ENCODE peak calls at places on chromosomes 4 and X, in five cellular contexts. H is tibial nerve, Z is fibroblast of lung, C is heart right ventricle, W is heart left ventricle. B is an unnamed sample.

GRCh38 chrX:86696951-86697350 is 548.7 kb downstream of the DACH2 start:
- DNase-seq in H (no peak), Z (no peak), C (no peak), W (no peak), B (no peak)

GRCh38 chr4:93285346-93285745 is 543.2 kb upstream of the ATOH1 start:
- DNase-seq in H (no peak), Z (no peak), C (no peak), W (no peak), B (no peak)

GRCh38 chr4:4759883-4760282 is 99.6 kb upstream of the MSX1 start:
- DNase-seq in H (no peak), Z (no peak), C (no peak), W (no peak), B (no peak)

GRCh38 chrX:145821291-145821897 is 3.8 kb downstream of the SLITRK2 start:
- DNase-seq in H (no peak), Z (no peak), C (no peak), W (no peak), B (no peak)

GRCh38 chr4:162201673-162202072 is 37.9 kb upstream of the FSTL5 start:
- DNase-seq in H (no peak), Z (peak; percentile 85), C (no peak), W (no peak), B (no peak)

GRCh38 chr4:141133146-141134006 is at the start of gene RNF150:
- DNase-seq in H (peak; percentile 85), Z (peak; percentile 92), C (peak; percentile 84), W (peak; percentile 79), B (peak; percentile 83)

GRCh38 chrX:48794993-48795501 is 6.8 kb upstream of the HDAC6 start:
- DNase-seq in H (no peak), Z (peak; percentile 68), C (no peak), W (no peak), B (no peak)

GRCh38 chr4:15779336-15779735 is 1.2 kb downstream of the CD38 start:
- DNase-seq in H (peak; percentile 72), Z (peak; percentile 59), C (peak; percentile 58), W (peak; percentile 52), B (no peak)

GRCh38 chr4:7361256-7361655 is 73.5 kb downstream of the PSAPL1 start:
- DNase-seq in H (no peak), Z (no peak), C (peak; percentile 39), W (peak; percentile 33), B (no peak)

GRCh38 chrX:1546601-1547275 is 9.8 kb upstream of the P2RY8 start:
- DNase-seq in H (no peak), Z (no peak), C (peak; percentile 68), W (peak; percentile 66), B (no peak)
- H3K27ac ChIP-seq in H (no peak overlapping the region), Z (no peak overlapping the region), C (peak overlapping the region; percentile 78), W (peak overlapping the region; percentile 62), B (no peak overlapping the region)

GRCh38 chr4:147616849-147617172 is 386 bp upstream of the TMEM184C start:
- DNase-seq in H (no peak), Z (no peak), C (no peak), W (no peak), B (no peak)
- H3K4me3 ChIP-seq in H (peak overlapping the region; percentile 81), Z (peak overlapping the region; percentile 99), C (peak overlapping the region; percentile 66), W (peak overlapping the region; percentile 60), B (peak overlapping the region; percentile 88)

DNA sequence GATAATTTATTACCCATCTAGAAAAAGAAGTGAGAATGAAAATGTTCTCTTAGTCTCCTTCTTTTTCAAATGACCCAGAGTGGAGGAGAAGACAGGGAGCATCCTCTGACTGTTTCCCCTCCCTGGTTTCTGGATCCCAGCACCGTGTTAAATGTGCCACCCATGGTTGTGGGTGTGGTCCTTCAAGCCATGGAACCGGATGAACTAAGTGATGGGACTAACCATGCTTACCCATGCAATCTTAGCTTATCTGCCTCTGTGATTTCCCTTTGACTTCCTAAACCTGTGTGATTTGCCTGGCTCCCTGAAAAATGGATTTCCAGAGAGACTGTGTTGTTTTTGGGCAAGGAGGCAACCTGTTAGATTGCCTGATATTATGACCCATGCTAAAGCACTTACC is 437.1 kb downstream of the MAGEB5 start:
- DNase-seq in H (no peak), Z (no peak), C (no peak), W (no peak), B (no peak)
- H3K4me1 ChIP-seq in H (no peaks in the 10 kb centered on the region), Z (no peaks in the 10 kb centered on the region), C (no peaks in the 10 kb centered on the region), W (no peaks in the 10 kb centered on the region), B (no peaks in the 10 kb centered on the region)

DNA sequence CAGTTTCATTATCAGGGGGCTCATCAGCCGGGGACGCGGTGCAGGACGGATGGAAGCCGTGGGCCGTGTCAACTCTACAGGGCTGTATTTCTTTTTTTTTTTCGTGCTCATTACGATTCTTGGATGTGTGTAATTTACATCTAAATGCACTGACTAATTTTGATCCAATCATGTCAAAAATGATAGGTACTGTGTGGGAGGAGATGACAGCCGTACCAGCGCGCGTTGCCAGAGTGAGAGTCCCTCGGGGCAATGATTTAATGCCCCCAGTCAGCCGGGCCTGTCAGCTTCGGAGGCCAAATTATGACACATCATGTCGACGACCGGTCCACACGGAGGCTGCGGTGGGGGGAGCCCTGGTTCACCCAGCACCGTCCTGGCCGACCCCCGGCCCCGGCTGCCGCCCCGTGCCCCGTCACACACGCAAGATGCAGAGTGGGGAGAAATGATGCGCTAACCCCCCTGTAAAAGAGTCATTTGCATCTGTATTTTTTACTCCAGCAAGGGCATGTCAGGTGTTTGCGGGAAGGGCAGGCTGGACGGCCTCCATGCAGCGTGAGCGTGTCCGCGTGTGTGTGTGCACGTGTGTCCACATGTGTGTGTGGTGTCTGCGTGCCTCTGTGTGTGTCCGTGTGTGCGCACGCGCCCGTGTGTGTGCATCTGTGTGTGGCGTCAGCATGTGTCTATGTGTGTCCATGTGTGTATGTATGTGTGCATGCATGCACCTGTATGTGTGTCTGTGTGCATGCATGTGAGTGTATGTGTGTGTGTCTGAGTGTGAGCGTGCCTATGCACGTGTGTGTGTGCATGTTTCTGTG is 74.3 kb upstream of the PPP2R3B start:
- DNase-seq in H (no peak), Z (no peak), C (no peak), W (no peak), B (no peak)
- H3K27ac ChIP-seq in H (no peak overlapping the region), Z (no peak overlapping the region), C (no peak overlapping the region), W (no peak overlapping the region), B (no peak overlapping the region)

DNA sequence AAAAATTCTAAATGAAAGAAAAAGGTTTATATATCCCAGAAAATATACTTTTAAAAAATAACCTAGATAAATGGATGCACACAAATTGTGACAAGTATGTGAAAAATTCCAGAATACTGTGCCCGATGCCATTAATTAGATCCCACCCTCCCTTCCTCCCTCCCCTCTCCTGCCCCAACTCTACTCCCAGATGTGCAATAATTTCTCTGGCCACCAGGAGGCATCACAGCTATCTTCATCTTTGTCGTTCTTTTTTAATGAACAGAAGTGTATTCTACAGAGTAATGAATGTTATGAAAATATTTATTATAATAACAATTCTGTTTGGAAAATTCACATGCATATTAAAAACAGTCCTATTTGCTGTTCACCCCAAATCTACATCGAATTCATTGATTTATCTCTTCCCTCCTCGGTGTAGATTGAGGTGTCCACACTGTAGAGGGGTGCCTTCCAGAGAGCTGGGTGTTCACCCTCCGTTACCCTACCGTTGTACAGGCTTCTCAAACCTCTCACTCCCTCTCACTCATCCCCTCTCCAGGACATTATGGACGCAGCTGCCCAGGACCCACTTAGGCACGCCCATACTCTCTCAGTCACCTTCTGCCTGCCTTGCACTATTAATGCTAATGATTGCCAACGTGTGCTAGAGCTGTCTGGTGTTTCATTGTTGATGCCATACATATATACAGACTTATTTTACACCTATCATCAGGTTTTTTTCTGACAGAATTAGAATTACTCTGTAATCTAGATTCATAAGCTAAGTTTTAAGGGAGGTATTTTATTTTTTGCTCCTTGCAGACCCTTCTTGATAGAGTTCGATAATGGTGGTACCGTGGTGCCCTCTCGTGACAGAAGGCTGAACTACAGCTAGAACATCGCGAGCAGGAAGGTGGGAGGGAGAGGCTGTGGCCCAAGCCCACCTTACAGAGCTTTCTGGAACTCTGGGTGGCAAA is 14.1 kb downstream of the RAB40AL start:
- DNase-seq in H (peak; percentile 63), Z (peak; percentile 32), C (peak; percentile 26), W (peak; percentile 15), B (peak; percentile 30)
- H3K4me3 ChIP-seq in H (peak overlapping the region; percentile 28), Z (peak overlapping the region; percentile 51), C (no peak overlapping the region), W (no peak overlapping the region), B (peak overlapping the region; percentile 26)

DNA sequence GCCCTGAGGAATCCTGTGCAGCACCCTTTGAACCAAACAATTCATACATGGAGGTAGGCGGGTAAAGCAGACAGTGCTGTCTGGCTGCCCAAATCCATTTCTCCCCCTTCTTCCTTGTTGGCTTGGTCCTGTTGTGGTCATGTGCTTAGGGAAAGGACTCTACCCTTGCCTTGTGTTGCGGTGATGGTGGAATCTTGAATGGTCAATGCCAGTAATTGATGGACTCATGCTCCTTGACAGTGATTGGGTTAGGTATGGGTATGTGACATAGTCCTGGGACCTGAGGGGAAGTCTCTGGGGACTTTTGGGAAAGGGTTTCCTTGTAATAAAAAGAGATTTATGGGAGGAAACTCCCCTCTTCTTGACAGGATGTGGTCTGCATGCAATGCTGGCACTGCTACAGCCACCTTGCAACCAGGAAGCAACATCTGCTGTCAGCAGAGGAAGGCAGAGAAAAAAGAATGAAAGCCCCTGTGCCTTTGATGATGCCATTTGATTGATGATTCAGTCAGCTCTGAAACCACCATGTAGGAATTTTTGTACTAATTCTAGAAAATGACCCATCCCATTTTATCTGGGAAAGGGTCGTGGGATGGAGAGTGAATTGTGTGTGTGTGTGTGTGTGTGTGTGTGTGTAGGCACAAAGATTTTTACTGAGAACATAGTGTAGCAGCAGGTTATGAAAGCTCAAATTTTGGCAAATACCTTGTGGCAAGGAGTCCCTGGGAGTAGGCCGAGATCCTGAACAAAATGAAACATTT is 30.0 kb upstream of the HUWE1 start:
- DNase-seq in H (no peak), Z (peak; percentile 65), C (no peak), W (no peak), B (no peak)
- H3K4me1 ChIP-seq in H (no peaks in the 10 kb centered on the region), Z (peaks cover 5% of the 10 kb centered on the region), C (no peaks in the 10 kb centered on the region), W (no peaks in the 10 kb centered on the region), B (no peaks in the 10 kb centered on the region)

GRCh38 chr4:26993967-26994366 is 133.3 kb downstream of the STIM2 start:
- DNase-seq in H (no peak), Z (no peak), C (no peak), W (no peak), B (no peak)
- H3K27ac ChIP-seq in H (no peak overlapping the region), Z (no peak overlapping the region), C (peak overlapping the region; percentile 38), W (peak overlapping the region; percentile 8), B (no peak overlapping the region)

DNA sequence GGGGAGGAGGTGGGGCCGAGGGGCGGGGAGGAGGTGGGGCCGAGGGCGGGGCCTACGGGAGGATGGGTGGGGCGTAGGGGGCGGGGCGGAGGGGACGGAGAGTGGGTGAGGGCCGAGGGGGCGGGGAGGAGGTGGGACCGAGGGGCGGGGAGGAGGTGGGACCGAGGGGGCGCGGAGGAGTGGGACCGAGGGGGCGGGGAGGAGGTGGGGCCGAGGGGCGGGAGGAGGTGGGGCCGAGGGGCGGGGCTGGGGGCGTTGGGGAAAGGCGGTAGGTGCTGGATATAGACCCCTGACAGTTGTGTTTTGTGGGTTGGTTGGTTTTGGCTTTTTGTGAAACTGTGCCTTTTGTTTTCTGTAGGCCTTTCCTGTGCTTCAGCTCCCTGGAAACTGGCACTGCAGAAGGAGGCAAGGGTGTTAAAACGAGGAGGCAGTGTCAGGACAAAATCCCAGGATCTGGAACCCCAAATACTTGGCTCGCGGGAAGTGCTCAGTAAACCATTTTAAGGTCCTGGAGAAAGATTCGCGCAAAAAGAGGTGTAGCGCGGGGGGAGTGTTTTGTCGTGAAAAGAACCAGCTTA is 580 bp upstream of the MMGT1 start:
- DNase-seq in H (peak; percentile 63), Z (peak; percentile 60), C (peak; percentile 77), W (peak; percentile 84), B (peak; percentile 85)
- H3K4me3 ChIP-seq in H (peak overlapping the region; percentile 47), Z (peak overlapping the region; percentile 61), C (peak overlapping the region; percentile 52), W (peak overlapping the region; percentile 18), B (peak overlapping the region; percentile 36)